ENCODE peak calls at places on chromosome 18, in ten cellular contexts. F is NB4, Y is prostate gland, P is heart left ventricle, B is transverse colon, A is Peyer's patch, N is tibial nerve, W is GM12891, U is body of pancreas, D is uterus. I is an unnamed sample.

GRCh38 chr18:65906621-65907034 is 155.8 kb downstream of the CDH7 start:
- DNase-seq in F (no peak), Y (peak), P (no peak), B (peak), A (no peak), N (no peak), W (no peak), U (no peak), D (no peak), I (no peak)

GRCh38 chr18:31658670-31659573 is 25.5 kb downstream of the B4GALT6 start:
- DNase-seq in F (no peak), Y (no peak), P (no peak), B (no peak), A (no peak), N (no peak), W (no peak), U (no peak), D (no peak), I (no peak)

GRCh38 chr18:31553800-31554199 is 37.9 kb upstream of the TTR start:
- DNase-seq in F (peak), Y (no peak), P (no peak), B (no peak), A (no peak), N (no peak), W (no peak), U (no peak), D (no peak), I (no peak)

GRCh38 chr18:53322163-53322562 is 902.3 kb downstream of the MBD2 start:
- DNase-seq in F (no peak), Y (no peak), P (no peak), B (no peak), A (no peak), N (no peak), W (no peak), U (no peak), D (no peak), I (no peak)

GRCh38 chr18:45320724-45321123 is 294.6 kb upstream of the SLC14A2 start:
- DNase-seq in F (no peak), Y (no peak), P (no peak), B (no peak), A (no peak), N (no peak), W (no peak), U (no peak), D (peak), I (peak)

GRCh38 chr18:13640266-13640860 is 86.0 kb downstream of the FAM210A start:
- DNase-seq in F (no peak), Y (no peak), P (no peak), B (no peak), A (no peak), N (no peak), W (no peak), U (no peak), D (no peak), I (no peak)

GRCh38 chr18:33831424-33831823 is 253.4 kb downstream of the ASXL3 start:
- DNase-seq in F (no peak), Y (no peak), P (no peak), B (no peak), A (no peak), N (no peak), W (no peak), U (no peak), D (no peak), I (no peak)

GRCh38 chr18:58512648-58513338 is 116.1 kb downstream of the ALPK2 start:
- DNase-seq in F (no peak), Y (no peak), P (no peak), B (no peak), A (no peak), N (no peak), W (no peak), U (no peak), D (no peak), I (peak)

GRCh38 chr18:26777316-26778053 is 88.0 kb downstream of the AQP4 start:
- DNase-seq in F (no peak), Y (no peak), P (no peak), B (no peak), A (no peak), N (no peak), W (no peak), U (no peak), D (no peak), I (no peak)

GRCh38 chr18:49944681-49945080 is 131.3 kb upstream of the ACAA2 start:
- DNase-seq in F (peak), Y (no peak), P (no peak), B (no peak), A (no peak), N (no peak), W (no peak), U (peak), D (no peak), I (peak)

GRCh38 chr18:5972298-5972697 is 77.0 kb upstream of the TMEM200C start:
- DNase-seq in F (no peak), Y (no peak), P (peak), B (no peak), A (no peak), N (no peak), W (no peak), U (no peak), D (no peak), I (no peak)

GRCh38 chr18:6747646-6748045 is 18.1 kb downstream of the ARHGAP28 start:
- DNase-seq in F (no peak), Y (no peak), P (no peak), B (no peak), A (no peak), N (no peak), W (no peak), U (peak), D (no peak), I (no peak)

GRCh38 chr18:251572-251971 is 16.3 kb downstream of the THOC1 start:
- DNase-seq in F (no peak), Y (no peak), P (no peak), B (no peak), A (no peak), N (no peak), W (no peak), U (no peak), D (no peak), I (no peak)

GRCh38 chr18:53025247-53025646 is 685.2 kb downstream of the DCC start:
- DNase-seq in F (no peak), Y (no peak), P (no peak), B (no peak), A (no peak), N (no peak), W (no peak), U (no peak), D (no peak), I (no peak)

GRCh38 chr18:41096504-41096903 is 858.5 kb upstream of the PIK3C3 start:
- DNase-seq in F (peak), Y (no peak), P (no peak), B (no peak), A (no peak), N (no peak), W (no peak), U (no peak), D (no peak), I (no peak)

GRCh38 chr18:8988262-8988871 is 114.1 kb upstream of the NDUFV2 start:
- DNase-seq in F (peak), Y (peak), P (peak), B (peak), A (peak), N (no peak), W (peak), U (peak), D (peak), I (peak)

GRCh38 chr18:74288041-74288440 is 3.7 kb downstream of the CYB5A start:
- DNase-seq in F (no peak), Y (no peak), P (no peak), B (no peak), A (no peak), N (no peak), W (no peak), U (peak), D (no peak), I (no peak)

GRCh38 chr18:47756364-47757016 is 174.0 kb downstream of the SMAD2 start:
- DNase-seq in F (peak), Y (peak), P (peak), B (peak), A (peak), N (no peak), W (peak), U (peak), D (no peak), I (peak)

GRCh38 chr18:77105680-77106079 is 26.9 kb downstream of the MBP start:
- DNase-seq in F (no peak), Y (no peak), P (no peak), B (no peak), A (no peak), N (no peak), W (no peak), U (no peak), D (no peak), I (no peak)

GRCh38 chr18:48036641-48037421 is 106.4 kb upstream of the SMAD2 start:
- DNase-seq in F (no peak), Y (no peak), P (no peak), B (no peak), A (no peak), N (no peak), W (no peak), U (no peak), D (no peak), I (no peak)

GRCh38 chr18:40197711-40198110 is 1757.3 kb upstream of the PIK3C3 start:
- DNase-seq in F (no peak), Y (no peak), P (no peak), B (no peak), A (no peak), N (no peak), W (no peak), U (no peak), D (no peak), I (no peak)

GRCh38 chr18:61702007-61702406 is 190.8 kb downstream of the RNF152 start:
- DNase-seq in F (no peak), Y (no peak), P (no peak), B (no peak), A (no peak), N (no peak), W (no peak), U (no peak), D (no peak), I (no peak)

GRCh38 chr18:6576706-6577375 is 152.7 kb upstream of the ARHGAP28 start:
- DNase-seq in F (no peak), Y (no peak), P (no peak), B (no peak), A (no peak), N (no peak), W (no peak), U (no peak), D (no peak), I (no peak)

DNA sequence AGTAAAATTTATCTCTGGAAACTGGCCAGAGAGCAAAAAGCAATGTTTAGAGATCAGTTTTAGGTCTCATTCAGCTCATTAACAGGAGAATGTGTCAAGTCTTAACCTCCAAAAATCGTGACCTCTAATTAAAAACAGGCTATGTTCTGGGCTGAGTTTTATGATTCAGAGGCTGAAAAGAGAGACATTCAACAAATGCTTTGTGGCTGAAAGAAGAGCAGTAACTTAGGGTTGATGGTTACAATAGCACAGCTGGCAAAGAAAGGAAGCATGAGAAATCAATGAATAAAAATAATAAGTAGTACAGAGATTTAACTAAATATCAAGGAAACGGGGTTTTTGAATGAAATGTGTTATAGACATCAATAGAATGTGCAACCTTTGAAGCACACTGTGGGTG is 13.1 kb downstream of the TGIF1 start:
- DNase-seq in F (no peak), Y (no peak), P (no peak), B (no peak), A (no peak), N (no peak), W (no peak), U (no peak), D (no peak), I (no peak)
- TF ChIP-seq POLR2A in F (no peak), Y (no peak), P (no peak), B (no peak), A (no peak), N (no peak), W (no peak), U (no peak), D (no peak), I (no peak)

GRCh38 chr18:54630963-54631362 is 39.9 kb downstream of the DYNAP start:
- DNase-seq in F (no peak), Y (no peak), P (no peak), B (no peak), A (no peak), N (no peak), W (no peak), U (no peak), D (no peak), I (no peak)
- TF ChIP-seq POLR2A in F (no peak), Y (no peak), P (no peak), B (no peak), A (no peak), N (no peak), W (no peak), U (no peak), D (no peak), I (no peak)

GRCh38 chr18:69838620-69839411 is 108.9 kb downstream of the CD226 start:
- DNase-seq in F (peak), Y (no peak), P (no peak), B (no peak), A (no peak), N (no peak), W (no peak), U (no peak), D (no peak), I (peak)

GRCh38 chr18:69838003-69838402 is 109.7 kb downstream of the CD226 start:
- DNase-seq in F (no peak), Y (no peak), P (no peak), B (no peak), A (no peak), N (no peak), W (no peak), U (no peak), D (no peak), I (no peak)

GRCh38 chr18:69839989-69840388 is 107.7 kb downstream of the CD226 start:
- DNase-seq in F (no peak), Y (no peak), P (no peak), B (no peak), A (no peak), N (no peak), W (no peak), U (no peak), D (no peak), I (no peak)

GRCh38 chr18:69839497-69839896 is 108.2 kb downstream of the CD226 start:
- DNase-seq in F (no peak), Y (no peak), P (no peak), B (no peak), A (no peak), N (no peak), W (no peak), U (no peak), D (no peak), I (no peak)

GRCh38 chr18:69840445-69840844 is 107.2 kb downstream of the CD226 start:
- DNase-seq in F (no peak), Y (no peak), P (no peak), B (no peak), A (no peak), N (no peak), W (no peak), U (no peak), D (no peak), I (no peak)
- TF ChIP-seq POLR2A in F (no peak), Y (no peak), P (no peak), B (no peak), A (no peak), N (no peak), W (no peak), U (no peak), D (no peak), I (no peak)

DNA sequence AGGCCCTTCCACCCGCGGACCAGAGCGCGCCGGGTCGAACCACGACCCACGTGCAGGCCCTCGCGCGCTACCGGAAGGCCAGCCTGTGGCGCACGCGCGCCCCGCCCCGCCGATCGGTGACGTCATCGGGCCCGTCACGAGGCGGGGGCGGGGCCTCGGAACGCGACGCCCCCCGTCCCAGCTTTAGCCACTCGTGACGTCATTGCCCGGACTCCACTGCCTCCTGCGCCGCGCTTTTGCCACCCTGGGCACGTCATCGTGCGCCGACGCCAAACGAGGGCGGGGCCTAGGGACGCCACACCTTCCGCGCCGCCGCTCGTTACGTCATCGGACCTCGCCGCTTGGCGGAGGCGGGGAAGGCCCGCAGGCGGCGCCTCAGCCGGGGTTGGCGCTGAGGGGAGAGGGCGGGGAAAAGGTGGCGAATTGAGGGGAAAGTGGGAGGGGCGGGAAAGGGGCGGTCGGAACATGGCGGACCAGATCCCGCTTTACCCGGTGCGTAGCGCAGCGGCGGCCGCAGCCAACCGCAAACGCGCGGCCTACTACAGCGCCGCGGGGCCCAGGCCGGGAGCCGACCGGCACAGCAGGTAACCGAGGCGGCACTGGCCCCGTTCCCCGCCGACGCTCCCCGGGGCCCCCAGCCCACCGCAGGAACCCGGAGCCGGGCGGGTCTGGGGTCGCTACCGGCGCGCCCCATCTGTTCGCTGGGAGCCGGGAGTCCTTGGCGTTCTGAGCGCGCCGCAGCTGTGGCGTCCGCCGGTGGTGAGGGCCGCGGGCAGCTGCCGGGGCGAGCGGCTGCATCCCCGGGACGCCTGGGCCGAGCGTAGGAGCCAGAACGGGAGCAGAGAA is at the start of gene ATP9B:
- DNase-seq in F (peak), Y (peak), P (peak), B (peak), A (peak), N (peak), W (peak), U (peak), D (peak), I (peak)
- TF ChIP-seq POLR2A in F (peak), Y (peak), P (peak), B (peak), A (peak), N (peak), W (no peak), U (peak), D (peak), I (peak)

DNA sequence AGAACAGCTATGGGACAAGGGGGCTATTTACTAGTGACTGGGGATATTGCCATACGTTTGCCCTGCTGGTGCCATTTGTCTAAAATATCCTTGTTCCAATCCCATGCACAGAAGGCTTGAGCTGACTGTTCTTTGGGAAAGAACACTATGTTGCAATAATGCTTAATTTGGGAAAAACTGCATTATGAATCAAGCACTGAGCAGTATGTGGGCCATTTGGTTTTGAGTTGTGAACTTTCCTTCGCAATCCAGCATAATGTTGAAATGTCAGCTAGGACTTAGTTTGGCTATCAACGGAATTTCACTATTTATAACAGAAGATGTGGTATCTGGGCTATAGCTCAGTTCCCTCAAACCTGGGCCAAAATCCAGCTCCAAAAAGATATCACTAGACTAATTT is 687.0 kb upstream of the SALL3 start:
- DNase-seq in F (no peak), Y (no peak), P (no peak), B (no peak), A (no peak), N (no peak), W (no peak), U (no peak), D (no peak), I (no peak)
- TF ChIP-seq POLR2A in F (no peak), Y (no peak), P (no peak), B (no peak), A (no peak), N (no peak), W (no peak), U (no peak), D (no peak), I (no peak)

DNA sequence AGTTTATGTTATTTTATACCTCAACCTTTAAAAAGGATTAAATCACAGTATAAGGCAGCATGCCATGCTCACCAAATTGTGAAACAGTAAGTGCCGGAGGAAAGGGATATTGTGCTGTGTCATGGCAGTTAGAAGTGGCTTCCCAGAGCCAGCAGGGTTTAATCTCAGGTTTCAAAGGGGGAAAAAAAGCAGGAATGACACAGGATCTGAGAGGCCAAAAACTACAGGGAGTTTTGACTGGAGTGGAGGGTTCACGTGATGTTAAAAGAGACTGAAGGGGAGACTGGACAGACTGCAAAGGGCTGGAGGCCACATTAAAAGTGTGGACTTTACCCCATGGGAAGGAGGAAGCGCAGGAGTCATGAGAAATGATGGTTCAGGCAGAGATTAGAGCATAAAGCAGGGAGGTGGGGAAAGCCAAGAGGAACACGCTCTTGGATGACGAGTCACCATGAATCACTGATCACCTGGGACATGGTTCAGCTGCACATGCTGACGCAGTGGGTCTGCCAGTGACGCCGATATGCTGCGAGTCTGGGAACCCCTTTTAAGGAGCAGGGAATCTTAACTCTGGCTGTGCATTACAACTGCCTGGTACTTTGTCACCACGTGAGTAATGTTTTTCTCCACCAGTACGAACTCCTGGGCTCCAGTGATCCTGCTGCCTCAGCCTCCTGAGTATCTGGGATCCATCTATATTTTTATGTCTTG is 6.1 kb downstream of the CHMP1B start:
- DNase-seq in F (peak), Y (no peak), P (peak), B (peak), A (no peak), N (no peak), W (no peak), U (peak), D (peak), I (peak)
- TF ChIP-seq POLR2A in F (no peak), Y (peak), P (peak), B (peak), A (no peak), N (no peak), W (no peak), U (peak), D (no peak), I (no peak)

DNA sequence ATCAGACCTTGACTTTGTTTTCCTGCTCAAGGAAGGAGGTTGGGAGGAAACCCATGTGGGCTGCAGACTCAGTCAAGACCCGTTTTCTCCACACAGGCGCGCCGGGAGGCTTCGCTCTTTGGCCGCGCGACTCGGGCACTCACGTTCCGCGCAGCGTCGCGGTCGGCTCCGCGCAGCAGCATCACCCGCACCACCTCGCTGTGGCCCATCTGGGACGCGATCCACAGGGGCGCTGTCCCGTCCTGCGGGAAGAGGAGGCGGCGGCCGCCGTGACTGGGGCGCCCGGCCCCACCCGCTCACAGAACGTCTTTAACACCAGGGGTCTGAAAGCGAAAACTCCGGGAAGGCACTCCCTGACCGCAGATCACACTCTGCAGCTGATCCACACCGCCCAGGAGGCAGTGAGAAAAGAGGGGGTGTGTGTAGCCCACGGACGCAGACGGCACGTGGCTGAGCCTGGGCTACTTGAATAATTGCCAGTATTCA is 33.1 kb upstream of the NPC1 start:
- DNase-seq in F (no peak), Y (no peak), P (peak), B (peak), A (no peak), N (no peak), W (peak), U (peak), D (peak), I (no peak)
- TF ChIP-seq POLR2A in F (no peak), Y (no peak), P (no peak), B (no peak), A (no peak), N (no peak), W (no peak), U (no peak), D (no peak), I (no peak)